ENCODE peak calls at places on chromosomes 2 and 18, in eight cellular contexts. W, M, O, B, D, I, S and Y are unnamed samples.
A peak's percentile ranks its signal among the peaks of the same experiment; 100 is the strongest.

GRCh38 chr2:100757621-100758394 is 62.1 kb upstream of the NPAS2 start:
- DNase-seq in S (peak; percentile 78), I (peak; percentile 93), W (no peak), O (no peak), B (peak; percentile 91), D (peak; percentile 78), M (peak; percentile 27), Y (peak; percentile 97)

GRCh38 chr18:25234740-25235345 is 117.1 kb downstream of the ZNF521 start:
- DNase-seq in S (no peak), D (no peak), W (no peak), B (no peak), O (no peak), M (no peak), I (no peak), Y (no peak)

GRCh38 chr2:177187631-177188312 is 24.8 kb upstream of the HNRNPA3 start:
- DNase-seq in M (no peak), S (peak; percentile 32), B (peak; percentile 94), W (no peak), D (no peak), O (no peak), I (no peak), Y (no peak)

GRCh38 chr2:215149060-215149459 is 10.6 kb upstream of the ABCA12 start:
- DNase-seq in W (no peak), I (no peak), S (no peak), O (no peak), B (no peak), M (no peak), D (no peak), Y (no peak)

GRCh38 chr2:161165266-161165665 is 5.0 kb downstream of the TANK start:
- DNase-seq in W (no peak), O (no peak), M (no peak), I (peak; percentile 35), S (peak; percentile 57), D (peak; percentile 48), B (peak; percentile 66), Y (no peak)

GRCh38 chr2:151989378-151989777 is 109.5 kb downstream of the CACNB4 start:
- DNase-seq in I (no peak), D (no peak), S (no peak), O (no peak), B (no peak), W (no peak), M (no peak), Y (no peak)

GRCh38 chr2:150046211-150046610 is 441.3 kb downstream of the RND3 start:
- DNase-seq in O (no peak), D (peak; percentile 66), S (peak; percentile 36), B (peak; percentile 16), I (peak; percentile 9), W (no peak), M (no peak), Y (no peak)

GRCh38 chr18:77127769-77128671 is 4.6 kb downstream of the MBP start:
- DNase-seq in D (peak; percentile 66), S (peak; percentile 63), O (no peak), I (peak; percentile 90), M (no peak), W (no peak), B (peak; percentile 91), Y (no peak)

GRCh38 chr2:55857766-55858165 is 65.8 kb downstream of the EFEMP1 start:
- DNase-seq in O (no peak), B (no peak), W (no peak), S (no peak), D (no peak), I (no peak), M (no peak), Y (no peak)

GRCh38 chr2:135198481-135198880 is 146.4 kb downstream of the RAB3GAP1 start:
- DNase-seq in O (no peak), D (no peak), B (no peak), I (no peak), S (no peak), W (no peak), M (no peak), Y (no peak)

GRCh38 chr2:130787841-130788240 is 32.5 kb downstream of the AMER3 start:
- DNase-seq in S (no peak), W (no peak), I (no peak), D (no peak), B (no peak), O (peak; percentile 91), M (no peak), Y (no peak)

GRCh38 chr2:109185338-109185737 is 56.3 kb downstream of the SH3RF3 start:
- DNase-seq in D (peak; percentile 38), S (peak; percentile 78), B (peak; percentile 87), I (peak; percentile 76), W (no peak), M (peak; percentile 92), O (no peak), Y (no peak)

GRCh38 chr18:69490072-69490471 is 89.4 kb downstream of the DOK6 start:
- DNase-seq in D (peak; percentile 13), S (no peak), I (no peak), W (no peak), M (no peak), O (no peak), B (peak; percentile 33), Y (no peak)

GRCh38 chr2:213806125-213806726 is 522.0 kb downstream of the SPAG16 start:
- DNase-seq in I (peak; percentile 28), M (no peak), W (no peak), S (peak; percentile 13), O (no peak), B (peak; percentile 52), D (peak; percentile 4), Y (no peak)

GRCh38 chr2:142307086-142307485 is 176.3 kb upstream of the LRP1B start:
- DNase-seq in W (no peak), O (no peak), M (no peak), S (no peak), D (no peak), I (no peak), B (no peak), Y (no peak)

GRCh38 chr2:10559101-10559500 is 111.0 kb upstream of the ODC1 start:
- DNase-seq in W (no peak), M (no peak), D (no peak), I (no peak), O (no peak), B (no peak), S (no peak), Y (no peak)

GRCh38 chr18:36724591-36725001 is 104.2 kb downstream of the TPGS2 start:
- DNase-seq in B (peak; percentile 33), O (no peak), I (no peak), W (no peak), S (peak; percentile 30), M (no peak), D (no peak), Y (no peak)

GRCh38 chr2:96208144-96209010 is at the start of gene STARD7:
- DNase-seq in O (peak; percentile 100), M (peak; percentile 99), D (peak; percentile 98), W (peak; percentile 97), S (peak; percentile 99), B (peak; percentile 100), I (peak; percentile 98), Y (peak; percentile 93)

GRCh38 chr2:184875911-184876310 is 277.6 kb downstream of the ZNF804A start:
- DNase-seq in S (no peak), O (no peak), I (no peak), D (no peak), B (no peak), W (no peak), M (peak; percentile 55), Y (no peak)

GRCh38 chr2:86105252-86105968 is at the start of gene POLR1A:
- DNase-seq in B (peak; percentile 96), M (peak; percentile 93), D (peak; percentile 99), I (peak; percentile 88), S (peak; percentile 88), W (peak; percentile 98), O (peak; percentile 98), Y (peak; percentile 68)

GRCh38 chr2:74149249-74149530 is 1.5 kb upstream of the BOLA3 start:
- DNase-seq in S (no peak), W (no peak), B (peak; percentile 18), M (no peak), I (no peak), O (no peak), D (no peak), Y (no peak)

GRCh38 chr2:54208364-54209240 is 47.4 kb downstream of the TSPYL6 start:
- DNase-seq in S (peak; percentile 45), B (peak; percentile 58), O (no peak), I (peak; percentile 25), W (no peak), M (no peak), D (peak; percentile 70), Y (no peak)

GRCh38 chr2:33673937-33674336 is 74.8 kb upstream of the FAM98A start:
- DNase-seq in D (peak; percentile 4), S (peak; percentile 6), W (no peak), I (no peak), O (no peak), B (peak; percentile 16), M (no peak), Y (peak; percentile 40)

GRCh38 chr2:164000171-164000570 is 264.4 kb upstream of the FIGN start:
- DNase-seq in W (no peak), S (no peak), O (no peak), D (no peak), M (no peak), I (no peak), B (no peak), Y (no peak)

GRCh38 chr2:206260427-206261012 is 13.9 kb upstream of the ZDBF2 start:
- DNase-seq in D (peak; percentile 39), W (no peak), B (peak; percentile 68), M (no peak), O (no peak), S (peak; percentile 71), I (peak; percentile 51), Y (peak; percentile 34)

GRCh38 chr2:237904806-237905599 is 45.6 kb downstream of the RAMP1 start:
- DNase-seq in S (peak; percentile 59), M (peak; percentile 51), B (peak; percentile 81), I (peak; percentile 59), O (no peak), W (no peak), D (peak; percentile 97), Y (no peak)

GRCh38 chr18:28287146-28287545 is 110.2 kb upstream of the CDH2 start:
- DNase-seq in W (no peak), S (no peak), M (no peak), I (no peak), O (no peak), D (no peak), B (no peak), Y (no peak)

GRCh38 chr2:58479557-58480120 is 238.5 kb upstream of the FANCL start:
- DNase-seq in O (no peak), B (no peak), I (no peak), S (no peak), M (no peak), D (no peak), W (no peak), Y (no peak)

GRCh38 chr2:1233280-1233679 is 180.0 kb upstream of the TPO start:
- DNase-seq in S (no peak), W (no peak), M (no peak), I (no peak), B (no peak), O (no peak), D (no peak), Y (no peak)

GRCh38 chr2:29502452-29502851 is 387.2 kb downstream of the CLIP4 start:
- DNase-seq in D (no peak), M (no peak), B (peak; percentile 27), O (no peak), W (no peak), I (peak; percentile 48), S (peak; percentile 22), Y (no peak)

GRCh38 chr2:109254174-109254904 is 125.3 kb downstream of the SH3RF3 start:
- DNase-seq in B (no peak), I (no peak), W (no peak), S (no peak), O (no peak), M (no peak), D (no peak), Y (no peak)

GRCh38 chr2:161373939-161374338 is 42.2 kb upstream of the TBR1 start:
- DNase-seq in S (peak; percentile 15), B (peak; percentile 15), O (no peak), I (peak; percentile 9), D (no peak), W (no peak), M (no peak), Y (no peak)

GRCh38 chr2:236847023-236847422 is 238.7 kb upstream of the COPS8 start:
- DNase-seq in I (no peak), S (no peak), B (no peak), O (no peak), M (no peak), D (no peak), W (no peak), Y (no peak)

GRCh38 chr18:615773-616172 is 19.0 kb downstream of the CLUL1 start:
- DNase-seq in B (no peak), S (no peak), W (no peak), O (no peak), D (no peak), M (no peak), I (no peak), Y (no peak)